ENCODE peak calls at places on chromosomes 3 and 15, in five cellular contexts. E, K, L, P and U are unnamed samples.

GRCh38 chr15:87575896-87576295 is 680.6 kb downstream of the NTRK3 start:
- DNase-seq in K (no peak), L (no peak), P (no peak), E (no peak), U (no peak)

GRCh38 chr3:49357466-49358216 is 512 bp downstream of the GPX1 start:
- DNase-seq in E (peak; percentile 78), K (peak; percentile 74), P (peak; percentile 52), L (peak; percentile 88), U (no peak)

GRCh38 chr3:44845528-44846520 is 15.9 kb upstream of the TMEM42 start:
- DNase-seq in L (peak; percentile 34), E (no peak), K (no peak), P (no peak), U (no peak)

GRCh38 chr15:75027551-75027950 is 4.2 kb downstream of the PPCDC start:
- DNase-seq in P (no peak), K (no peak), E (no peak), L (no peak), U (no peak)

GRCh38 chr3:148763921-148764320 is 63.7 kb upstream of the CPB1 start:
- DNase-seq in P (no peak), K (no peak), L (no peak), E (no peak), U (peak; percentile 2)

GRCh38 chr15:65623103-65623502 is 1.4 kb downstream of the SLC24A1 start:
- DNase-seq in E (no peak), K (no peak), L (no peak), P (no peak), U (no peak)

GRCh38 chr3:161104561-161105551 is at the start of gene B3GALNT1:
- DNase-seq in L (peak; percentile 62), E (peak; percentile 71), P (peak; percentile 20), K (peak; percentile 20), U (no peak)

GRCh38 chr15:45821390-45821789 is 186.6 kb downstream of the SQOR start:
- DNase-seq in E (no peak), L (no peak), P (no peak), K (no peak), U (no peak)

GRCh38 chr3:172735014-172735413 is 15.5 kb upstream of the ECT2 start:
- DNase-seq in L (no peak), P (no peak), E (no peak), K (no peak), U (no peak)

GRCh38 chr15:79595271-79595670 is 163.1 kb downstream of the MINAR1 start:
- DNase-seq in K (no peak), E (no peak), P (no peak), L (no peak), U (no peak)

GRCh38 chr3:50605901-50606326 is 5.7 kb downstream of the CISH start:
- DNase-seq in E (peak; percentile 48), L (no peak), P (no peak), K (no peak), U (no peak)

GRCh38 chr15:89399390-89400120 is 64.9 kb upstream of the POLG start:
- DNase-seq in K (no peak), E (no peak), P (no peak), L (no peak), U (no peak)

GRCh38 chr3:10552631-10552943 is 47.2 kb upstream of the ATP2B2 start:
- DNase-seq in K (no peak), E (no peak), P (no peak), L (no peak), U (no peak)

GRCh38 chr3:79247367-79248103 is 520.3 kb downstream of the ROBO1 start:
- DNase-seq in P (peak; percentile 69), K (peak; percentile 27), E (no peak), L (peak; percentile 72), U (no peak)

GRCh38 chr3:45551214-45552010 is 43.1 kb upstream of the LIMD1 start:
- DNase-seq in K (peak; percentile 97), E (no peak), P (no peak), L (peak; percentile 96), U (no peak)

GRCh38 chr3:133404925-133405324 is 5.1 kb downstream of the BFSP2 start:
- DNase-seq in E (no peak), K (no peak), L (no peak), P (no peak), U (no peak)

GRCh38 chr3:65811050-65811766 is 227.5 kb downstream of the MAGI1 start:
- DNase-seq in E (no peak), L (peak; percentile 93), P (no peak), K (no peak), U (no peak)

GRCh38 chr3:136931587-136931986 is 26.2 kb upstream of the IL20RB start:
- DNase-seq in K (no peak), P (no peak), L (no peak), E (no peak), U (no peak)

GRCh38 chr15:74994685-74995084 is 678 bp upstream of the SCAMP5 start:
- DNase-seq in E (no peak), K (no peak), P (no peak), L (no peak), U (no peak)

GRCh38 chr3:31106204-31106603 is 211.7 kb upstream of the GADL1 start:
- DNase-seq in P (peak; percentile 49), E (no peak), L (peak; percentile 87), K (peak; percentile 16), U (no peak)

GRCh38 chr15:67067161-67067853 is 1.9 kb downstream of the SMAD3 start:
- DNase-seq in P (no peak), K (no peak), L (peak; percentile 61), E (no peak), U (no peak)

GRCh38 chr15:52790166-52790708 is at the start of gene ONECUT1:
- DNase-seq in K (no peak), L (peak; percentile 29), P (no peak), E (peak; percentile 47), U (no peak)

GRCh38 chr3:9691636-9692035 is 12.0 kb upstream of the CPNE9 start:
- DNase-seq in K (no peak), E (no peak), P (no peak), L (no peak), U (no peak)

DNA sequence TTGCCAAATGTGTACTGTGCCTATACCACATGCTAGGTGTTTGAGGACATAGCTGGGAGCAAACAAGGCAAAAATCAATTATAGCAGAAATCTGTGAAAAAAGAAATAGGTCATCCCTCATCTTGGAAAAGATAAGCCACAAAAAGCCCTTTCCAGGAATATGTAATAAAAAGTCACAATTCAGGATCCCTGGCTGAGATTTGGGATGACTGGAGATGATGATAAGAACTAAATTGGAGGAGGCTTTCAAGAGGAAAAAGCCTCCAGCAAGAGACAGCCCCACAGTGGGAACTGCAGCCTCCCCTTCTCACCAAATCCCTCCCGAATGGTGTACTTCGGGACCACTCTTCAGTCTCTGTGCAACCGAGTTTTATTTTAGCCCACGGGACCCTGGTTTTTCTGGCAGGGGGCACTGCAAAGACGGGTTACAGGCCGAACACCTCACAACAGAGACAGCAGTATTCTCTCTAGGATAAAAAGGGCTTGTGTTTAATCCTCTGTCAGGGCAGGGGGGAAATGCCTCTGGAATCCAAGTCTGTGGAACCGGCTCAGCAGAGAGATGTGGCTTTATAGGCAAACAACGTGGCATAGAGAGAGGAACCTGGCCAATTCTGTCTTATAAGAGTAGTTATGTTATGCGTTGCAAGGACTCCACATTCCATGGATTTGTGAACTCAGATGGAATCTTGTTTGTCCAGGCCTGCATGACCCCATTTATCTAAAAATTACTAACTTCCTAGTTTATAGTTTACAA is 1.2 kb upstream of the LMCD1 start:
- DNase-seq in K (peak; percentile 54), E (no peak), L (peak; percentile 62), P (no peak), U (peak; percentile 81)
- H3K4me3 ChIP-seq in K (peak overlapping the region; percentile 22), E (peak overlapping the region; percentile 59), L (no peak overlapping the region), P (no peak overlapping the region), U (peak overlapping the region; percentile 13)

GRCh38 chr15:40252141-40252437 is 13.2 kb downstream of the PAK6 start:
- DNase-seq in P (no peak), E (no peak), L (no peak), K (no peak), U (no peak)
- H3K4me3 ChIP-seq in P (no peak overlapping the region), E (peak overlapping the region; percentile 65), L (no peak overlapping the region), K (no peak overlapping the region), U (no peak overlapping the region)

GRCh38 chr3:127455541-127456450 is 134.7 kb downstream of the TPRA1 start:
- DNase-seq in L (peak; percentile 48), P (peak; percentile 7), E (peak; percentile 72), K (no peak), U (no peak)
- H3K4me3 ChIP-seq in L (peak overlapping the region; percentile 20), P (peak overlapping the region; percentile 13), E (peak overlapping the region; percentile 51), K (peak overlapping the region; percentile 48), U (no peak overlapping the region)

DNA sequence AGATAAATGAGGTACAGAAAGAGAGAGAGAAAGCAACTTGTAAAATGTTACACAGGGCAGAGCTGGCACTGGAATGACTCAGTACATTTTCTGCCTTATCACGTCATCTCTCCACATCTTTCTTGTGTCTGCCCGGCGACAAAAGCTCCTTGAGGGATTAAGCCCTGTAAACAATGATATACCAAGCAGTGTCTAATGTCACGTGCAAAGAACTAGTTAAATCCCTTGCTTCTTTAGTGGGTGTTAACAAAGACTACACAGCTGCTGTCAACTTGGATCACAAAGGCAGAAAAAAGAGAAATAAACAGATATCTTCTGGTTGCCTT is 48.0 kb upstream of the FRMD4B start:
- DNase-seq in E (no peak), L (no peak), K (no peak), P (no peak), U (peak; percentile 61)
- H3K4me3 ChIP-seq in E (no peak overlapping the region), L (no peak overlapping the region), K (no peak overlapping the region), P (no peak overlapping the region), U (no peak overlapping the region)

GRCh38 chr3:46646700-46647099 is 34.4 kb downstream of the FAM240A start:
- DNase-seq in E (no peak), K (peak; percentile 43), L (peak; percentile 10), P (peak; percentile 69), U (no peak)

GRCh38 chr3:46642971-46643370 is 30.6 kb downstream of the FAM240A start:
- DNase-seq in K (no peak), E (no peak), L (no peak), P (no peak), U (no peak)

GRCh38 chr3:46639221-46639620 is 26.9 kb downstream of the FAM240A start:
- DNase-seq in P (no peak), E (no peak), K (no peak), L (no peak), U (no peak)

GRCh38 chr3:46643701-46644100 is 31.4 kb downstream of the FAM240A start:
- DNase-seq in K (no peak), L (no peak), P (no peak), E (no peak), U (no peak)

GRCh38 chr3:46640927-46641326 is 28.6 kb downstream of the FAM240A start:
- DNase-seq in P (no peak), E (no peak), L (no peak), K (no peak), U (no peak)
- H3K4me3 ChIP-seq in P (no peak overlapping the region), E (no peak overlapping the region), L (no peak overlapping the region), K (no peak overlapping the region), U (no peak overlapping the region)

DNA sequence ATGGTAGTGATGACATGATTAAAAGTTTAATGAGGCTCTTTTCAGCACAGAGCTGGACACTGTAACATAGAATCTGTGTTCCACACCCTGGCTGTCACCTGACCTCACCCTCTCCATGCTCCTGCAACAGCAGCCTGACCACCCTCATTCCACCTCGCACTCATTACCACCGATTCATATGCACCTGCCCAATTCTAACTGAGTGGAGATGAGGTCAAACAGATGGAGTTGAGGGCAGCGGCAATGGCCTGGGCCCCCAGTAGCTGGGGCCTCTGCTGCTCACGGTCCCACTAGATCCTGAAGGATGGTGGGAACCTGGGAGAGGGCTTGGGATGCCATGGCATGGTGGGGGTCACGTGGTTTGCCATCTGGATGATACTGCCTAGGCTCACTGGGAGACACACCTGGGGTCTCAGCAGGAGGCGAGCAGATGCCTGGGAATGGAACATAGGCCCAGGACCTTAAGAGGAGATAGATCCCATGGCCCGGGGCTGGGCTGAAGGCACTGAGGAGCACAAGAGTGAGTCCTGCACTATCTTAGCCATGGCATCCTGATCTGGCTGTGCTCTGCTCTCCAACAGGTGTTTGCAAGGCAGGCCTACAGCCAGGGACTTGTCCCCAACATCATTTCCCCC is 1.3 kb downstream of the SCN5A start:
- DNase-seq in P (no peak), K (no peak), E (no peak), L (no peak), U (no peak)
- H3K4me3 ChIP-seq in P (no peak overlapping the region), K (no peak overlapping the region), E (no peak overlapping the region), L (no peak overlapping the region), U (no peak overlapping the region)